ENCODE peak calls at places on chromosomes 7 and 10, in seven cellular contexts. A, B, C, G, J, W and V are unnamed samples.

GRCh38 chr10:86953747-86954680 is 3.4 kb downstream of the MMRN2 start:
- DNase-seq in A (peak; percentile 87), B (no peak), C (no peak), G (no peak), J (no peak), W (no peak), V (no peak)

GRCh38 chr10:119408969-119409371 is 133.5 kb downstream of the RGS10 start:
- DNase-seq in A (no peak), B (no peak), C (no peak), G (no peak), J (no peak), W (no peak), V (no peak)

GRCh38 chr10:122288917-122289316 is 17.8 kb downstream of the BTBD16 start:
- DNase-seq in A (no peak), B (no peak), C (no peak), G (no peak), J (no peak), W (no peak), V (no peak)

GRCh38 chr7:97149843-97150242 is 32.3 kb downstream of the SDHAF3 start:
- DNase-seq in A (no peak), B (no peak), C (no peak), G (no peak), J (no peak), W (no peak), V (no peak)

GRCh38 chr7:47085491-47086275 is 496.2 kb downstream of the TNS3 start:
- DNase-seq in A (no peak), B (no peak), C (no peak), G (no peak), J (no peak), W (no peak), V (no peak)

GRCh38 chr10:46524471-46525176 is 31.8 kb downstream of the GPRIN2 start:
- DNase-seq in A (no peak), B (no peak), C (no peak), G (peak; percentile 98), J (peak; percentile 9), W (no peak), V (no peak)

GRCh38 chr10:29174389-29174788 is 114.5 kb upstream of the LYZL1 start:
- DNase-seq in A (no peak), B (no peak), C (no peak), G (no peak), J (no peak), W (no peak), V (no peak)

GRCh38 chr10:60797200-60797599 is 18.9 kb downstream of the CDK1 start:
- DNase-seq in A (no peak), B (no peak), C (no peak), G (no peak), J (no peak), W (no peak), V (no peak)

GRCh38 chr10:97053285-97053684 is 132.5 kb downstream of the SLIT1 start:
- DNase-seq in A (no peak), B (no peak), C (no peak), G (no peak), J (no peak), W (no peak), V (no peak)